ENCODE peak calls at places on chromosomes 2 and 18, in four cellular contexts. Q, L, P and S are unnamed samples.

GRCh38 chr18:75248426-75249191 is 38.0 kb downstream of the TSHZ1 start:
- DNase-seq in P (no peak), Q (no peak), L (no peak), S (no peak)

GRCh38 chr18:74480149-74480651 is 16.0 kb upstream of the CNDP2 start:
- DNase-seq in Q (no peak), P (no peak), L (no peak), S (no peak)

GRCh38 chr2:126914811-126915500 is 16.3 kb downstream of the TEX51 start:
- DNase-seq in L (no peak), Q (no peak), P (no peak), S (no peak)

GRCh38 chr18:79203017-79203605 is 133.9 kb downstream of the ATP9B start:
- DNase-seq in P (peak), L (peak), Q (peak), S (no peak)

GRCh38 chr18:73153271-73153670 is 285.5 kb upstream of the NETO1 start:
- DNase-seq in L (peak), Q (peak), P (peak), S (peak)

GRCh38 chr2:127993659-127994058 is 34.2 kb downstream of the SAP130 start:
- DNase-seq in P (no peak), L (no peak), Q (no peak), S (no peak)

GRCh38 chr2:98474979-98475632 is 30.4 kb downstream of the INPP4A start:
- DNase-seq in L (no peak), Q (no peak), P (no peak), S (no peak)

GRCh38 chr18:67385455-67385854 is 131.1 kb downstream of the DSEL start:
- DNase-seq in P (peak), L (peak), Q (peak), S (no peak)

GRCh38 chr2:233032551-233033320 is at the start of gene NEU2:
- DNase-seq in P (peak), Q (no peak), L (no peak), S (no peak)

GRCh38 chr2:163364736-163365135 is 371.1 kb downstream of the FIGN start:
- DNase-seq in L (no peak), P (no peak), Q (no peak), S (no peak)

GRCh38 chr2:136075466-136075865 is 42.5 kb downstream of the CXCR4 start:
- DNase-seq in L (no peak), Q (no peak), P (no peak), S (no peak)
- TF ChIP-seq CTCF in L (no peak), Q (no peak), P (no peak), S (no peak)

GRCh38 chr2:61762292-61762691 is 91.6 kb downstream of the FAM161A start:
- DNase-seq in Q (no peak), P (peak), L (no peak), S (peak)

GRCh38 chr2:61764035-61764800 is 89.6 kb downstream of the FAM161A start:
- DNase-seq in Q (peak), L (peak), P (peak), S (peak)

GRCh38 chr2:61758991-61759390 is 94.9 kb downstream of the FAM161A start:
- DNase-seq in Q (peak), L (no peak), P (peak), S (no peak)

GRCh38 chr2:61759718-61760117 is 94.1 kb downstream of the FAM161A start:
- DNase-seq in Q (peak), L (peak), P (peak), S (no peak)

GRCh38 chr2:61763605-61764034 is 90.2 kb downstream of the FAM161A start:
- DNase-seq in Q (peak), P (peak), L (peak), S (peak)
- TF ChIP-seq CTCF in Q (no peak), P (peak), L (peak), S (peak)

DNA sequence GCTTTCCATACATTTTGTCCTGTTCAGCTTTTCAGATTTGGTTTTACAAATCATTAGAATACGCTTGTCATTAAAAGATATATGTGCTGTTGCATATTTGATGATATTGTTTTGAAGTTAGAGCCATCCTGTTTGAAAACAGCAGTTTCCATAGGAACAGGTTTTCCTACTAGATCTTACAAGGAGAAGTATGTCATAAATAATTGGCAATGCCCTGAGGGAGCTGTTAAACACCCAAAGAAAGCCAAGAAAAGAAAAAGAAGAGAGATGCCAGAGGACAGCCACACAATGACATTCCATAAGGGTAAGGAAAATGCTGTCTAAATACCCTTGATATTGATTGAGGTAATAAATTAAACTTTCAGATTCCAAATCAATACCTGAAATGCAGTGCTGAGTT is 392.2 kb upstream of the CRIM1 start:
- DNase-seq in P (no peak), Q (no peak), L (no peak), S (peak)
- TF ChIP-seq CTCF in P (no peak), Q (no peak), L (no peak), S (no peak)

DNA sequence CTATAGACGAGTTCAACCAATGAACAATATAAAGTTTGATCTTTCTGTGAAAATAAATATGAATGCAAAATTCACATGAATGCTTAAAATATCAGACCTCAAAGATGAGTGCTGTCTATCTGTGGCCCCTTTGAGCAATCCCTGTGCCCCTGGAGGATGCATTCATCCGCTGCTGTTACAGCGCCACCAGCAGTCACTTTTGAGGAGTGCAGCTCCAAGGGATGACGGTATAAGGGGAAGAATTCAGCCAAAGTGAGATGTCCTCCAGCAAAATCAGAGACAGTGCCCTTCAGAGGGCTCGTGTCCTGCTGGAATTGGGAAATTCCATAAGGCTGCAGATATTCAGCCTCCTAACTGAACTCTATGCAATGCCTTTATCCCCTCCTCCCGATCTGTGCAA is 12.0 kb upstream of the CHRNA1 start:
- DNase-seq in Q (no peak), P (no peak), L (no peak), S (peak)
- TF ChIP-seq CTCF in Q (peak), P (peak), L (peak), S (peak)